ENCODE peak calls at places on chromosomes 4 and X, in five cellular contexts. G, D, W, A and E are unnamed samples.

GRCh38 chr4:169682360-169683047 is 62.1 kb downstream of the CLCN3 start:
- DNase-seq in G (no peak), D (no peak), W (no peak), A (no peak), E (no peak)

GRCh38 chr4:30610361-30610760 is 109.8 kb upstream of the PCDH7 start:
- DNase-seq in G (no peak), D (no peak), W (no peak), A (peak; percentile 18), E (no peak)

GRCh38 chr4:99853993-99854392 is 37.4 kb downstream of the DAPP1 start:
- DNase-seq in G (no peak), D (no peak), W (no peak), A (no peak), E (no peak)

GRCh38 chrX:149074429-149074828 is 430.7 kb downstream of the IDS start:
- DNase-seq in G (no peak), D (no peak), W (no peak), A (peak; percentile 22), E (no peak)

GRCh38 chrX:68433155-68433980 is at the start of gene OPHN1:
- DNase-seq in G (peak; percentile 39), D (peak; percentile 71), W (peak; percentile 90), A (peak; percentile 71), E (peak; percentile 11)

GRCh38 chr4:67292649-67293048 is 252.7 kb downstream of the CENPC start:
- DNase-seq in G (no peak), D (no peak), W (no peak), A (no peak), E (no peak)

GRCh38 chr4:8512510-8512909 is 67.7 kb upstream of the GPR78 start:
- DNase-seq in G (no peak), D (no peak), W (no peak), A (no peak), E (no peak)

GRCh38 chr4:5037553-5038551 is 13.4 kb upstream of the STK32B start:
- DNase-seq in G (no peak), D (no peak), W (no peak), A (peak; percentile 92), E (no peak)

GRCh38 chr4:39066371-39066770 is 4.3 kb downstream of the KLHL5 start:
- DNase-seq in G (no peak), D (no peak), W (no peak), A (no peak), E (no peak)

GRCh38 chrX:45309801-45310200 is 109.1 kb upstream of the DIPK2B start:
- DNase-seq in G (no peak), D (no peak), W (no peak), A (no peak), E (no peak)

GRCh38 chr4:48081196-48081595 is 52.9 kb downstream of the TXK start:
- DNase-seq in G (no peak), D (no peak), W (no peak), A (no peak), E (no peak)

GRCh38 chrX:11648705-11649519 is 16.8 kb downstream of the ARHGAP6 start:
- DNase-seq in G (no peak), D (no peak), W (no peak), A (peak; percentile 72), E (no peak)

GRCh38 chrX:34521563-34521962 is 135.5 kb downstream of the TMEM47 start:
- DNase-seq in G (no peak), D (peak; percentile 39), W (no peak), A (peak; percentile 38), E (no peak)
- TF ChIP-seq CTCF in G (no peak), D (peak; percentile 16), W (no peak), A (peak; percentile 21), E (no peak)

GRCh38 chrX:140664939-140665338 is 44.6 kb upstream of the LINC00632 start:
- DNase-seq in G (no peak), D (no peak), W (no peak), A (peak; percentile 34), E (no peak)

DNA sequence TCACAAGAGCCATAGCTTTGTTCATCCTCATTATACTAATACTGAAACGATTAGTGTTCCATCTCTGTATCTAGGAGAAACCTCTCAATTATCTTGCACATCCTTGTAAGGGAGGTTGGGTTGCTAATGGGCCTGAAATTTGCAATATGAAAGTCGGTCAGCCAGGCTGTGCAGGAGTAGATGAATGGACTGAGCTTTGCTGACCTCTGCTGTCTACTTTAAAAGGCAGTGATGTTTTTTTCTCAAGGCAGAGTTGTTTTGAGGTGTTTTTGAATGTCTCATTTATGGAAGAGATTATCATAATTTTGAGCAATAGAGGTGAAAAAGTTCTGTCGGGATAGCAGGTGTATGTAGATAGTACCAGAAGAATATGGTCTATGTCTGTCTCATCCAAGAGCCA is 47.9 kb upstream of the LINC00632 start:
- DNase-seq in G (no peak), D (no peak), W (no peak), A (peak; percentile 11), E (no peak)
- TF ChIP-seq CTCF in G (peak; percentile 54), D (peak; percentile 44), W (no peak), A (no peak), E (peak; percentile 43)

GRCh38 chr4:128308986-128309385 is 21.4 kb upstream of the PGRMC2 start:
- DNase-seq in G (no peak), D (no peak), W (no peak), A (no peak), E (no peak)

GRCh38 chr4:128311659-128312392 is 24.2 kb upstream of the PGRMC2 start:
- DNase-seq in G (no peak), D (no peak), W (no peak), A (peak; percentile 54), E (no peak)

GRCh38 chr4:128306992-128307581 is 19.5 kb upstream of the PGRMC2 start:
- DNase-seq in G (no peak), D (no peak), W (no peak), A (no peak), E (no peak)

GRCh38 chr4:128309585-128309984 is 22.0 kb upstream of the PGRMC2 start:
- DNase-seq in G (no peak), D (no peak), W (no peak), A (no peak), E (no peak)

DNA sequence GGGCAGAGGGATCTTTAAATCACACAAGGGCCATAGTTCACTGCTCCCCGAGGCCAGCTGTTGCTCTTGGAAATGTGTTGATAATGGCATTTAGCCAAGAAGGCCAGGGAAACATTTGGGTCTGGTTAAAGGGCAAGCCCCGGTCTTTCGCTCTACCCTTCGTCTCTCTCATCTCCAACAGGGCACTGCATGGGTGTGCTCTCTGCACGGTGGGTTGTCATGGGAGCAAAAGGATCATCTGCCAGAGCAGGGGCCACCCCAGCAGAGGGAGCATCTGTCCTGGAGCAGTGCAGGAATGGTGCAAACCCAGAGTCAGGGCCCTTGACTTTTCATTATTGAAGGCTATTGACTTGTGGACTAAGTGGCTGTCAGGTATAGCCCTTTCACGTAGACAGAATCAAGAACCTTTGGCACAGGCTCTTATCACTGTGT is 22.7 kb upstream of the PGRMC2 start:
- DNase-seq in G (no peak), D (peak; percentile 51), W (no peak), A (no peak), E (no peak)
- TF ChIP-seq CTCF in G (no peak), D (peak; percentile 38), W (no peak), A (peak; percentile 10), E (peak; percentile 20)

GRCh38 chr4:6695660-6696581 is 2.2 kb downstream of the S100P start:
- DNase-seq in G (no peak), D (no peak), W (no peak), A (no peak), E (no peak)
- TF ChIP-seq CTCF in G (no peak), D (no peak), W (no peak), A (peak; percentile 3), E (no peak)

DNA sequence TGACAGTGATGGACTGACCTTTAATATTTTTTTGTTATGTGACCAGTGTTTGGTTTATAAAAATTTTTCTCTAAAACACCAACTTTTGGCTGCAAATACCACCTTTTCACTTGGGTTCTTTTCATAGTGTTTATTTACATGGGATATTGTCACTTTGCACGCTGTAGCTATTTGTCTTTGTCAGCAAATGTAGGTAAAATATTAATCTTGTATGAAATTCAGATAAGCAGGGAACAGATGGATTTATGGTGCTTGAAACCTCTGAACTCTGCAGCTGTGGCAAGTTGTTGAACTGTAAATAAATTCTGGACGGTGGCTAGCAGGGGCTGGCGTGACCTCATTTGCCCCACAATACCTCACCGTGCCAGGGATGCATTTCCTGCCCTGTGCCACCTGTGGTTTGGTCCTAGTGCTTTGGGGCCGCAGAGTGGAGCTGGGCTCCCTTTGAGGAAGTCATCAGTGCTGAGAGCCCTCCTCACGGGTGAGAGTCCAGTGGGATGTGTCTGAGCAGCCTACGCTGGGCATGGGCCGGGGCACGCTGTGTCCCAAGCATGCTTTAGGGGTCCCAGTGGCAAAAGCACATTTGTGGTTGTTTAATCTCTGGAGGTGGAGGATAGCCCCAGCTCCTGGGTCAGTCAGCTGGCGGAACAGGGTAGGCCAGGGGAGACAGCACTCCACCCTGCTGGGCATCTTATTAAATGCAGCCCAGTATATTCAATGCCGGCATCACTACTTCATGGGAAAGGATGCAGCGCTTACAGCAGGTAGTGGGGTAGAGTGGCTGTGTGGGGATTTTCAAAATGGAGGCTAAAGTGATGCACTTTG is 108.6 kb downstream of the TBL1X start:
- DNase-seq in G (no peak), D (peak; percentile 46), W (no peak), A (no peak), E (no peak)
- TF ChIP-seq CTCF in G (no peak), D (no peak), W (no peak), A (no peak), E (no peak)

GRCh38 chr4:173747537-173748257 is 217.7 kb upstream of the HAND2 start:
- DNase-seq in G (no peak), D (no peak), W (no peak), A (no peak), E (no peak)

GRCh38 chr4:173748353-173748752 is 218.3 kb upstream of the HAND2 start:
- DNase-seq in G (no peak), D (no peak), W (no peak), A (no peak), E (no peak)

GRCh38 chr4:173753408-173753807 is 223.4 kb upstream of the HAND2 start:
- DNase-seq in G (no peak), D (no peak), W (no peak), A (no peak), E (no peak)

GRCh38 chr4:173758132-173758531 is 228.1 kb upstream of the HAND2 start:
- DNase-seq in G (no peak), D (no peak), W (no peak), A (no peak), E (no peak)

DNA sequence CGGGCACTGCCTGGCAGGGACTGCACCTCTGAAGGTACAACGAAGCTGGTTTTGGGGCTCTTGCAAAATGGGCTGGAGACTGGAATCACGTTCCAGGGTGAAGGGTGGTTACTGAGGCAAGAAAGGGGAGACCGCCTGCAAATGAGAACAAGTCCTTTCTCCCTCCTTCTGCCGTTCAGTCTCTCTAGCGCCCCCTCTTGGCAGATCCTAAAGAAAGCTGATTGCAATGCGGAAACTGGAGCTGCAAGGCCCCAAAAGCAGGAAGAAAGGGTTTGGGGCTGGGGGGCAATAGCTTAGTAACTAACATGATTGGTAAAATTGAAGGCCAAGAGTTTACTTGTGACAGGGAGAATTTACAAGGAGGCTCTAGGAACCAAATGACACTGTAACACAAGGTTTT is 222.6 kb upstream of the HAND2 start:
- DNase-seq in G (peak; percentile 50), D (peak; percentile 89), W (no peak), A (no peak), E (no peak)
- TF ChIP-seq CTCF in G (peak; percentile 59), D (peak; percentile 80), W (no peak), A (no peak), E (peak; percentile 66)

DNA sequence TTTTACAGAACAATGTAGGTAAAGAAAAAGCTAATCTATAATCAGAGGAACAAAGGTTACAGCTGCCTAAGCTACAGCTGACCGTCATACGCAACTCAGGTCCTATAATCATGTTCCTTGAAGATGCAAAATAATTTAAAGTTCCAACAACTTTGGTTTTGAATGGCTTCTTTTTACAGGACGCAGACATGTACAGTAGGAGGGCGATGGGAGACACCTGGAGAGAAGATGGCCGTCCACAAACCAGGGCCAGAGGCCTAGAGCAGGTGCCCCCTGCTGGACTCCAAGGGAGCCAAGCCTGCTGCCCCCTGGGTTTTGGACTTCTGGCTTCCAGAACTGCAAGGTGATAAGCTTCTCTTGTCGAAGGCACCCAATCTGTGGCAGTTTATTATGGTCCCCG is 10.6 kb downstream of the HGFAC start:
- DNase-seq in G (no peak), D (no peak), W (no peak), A (no peak), E (no peak)
- TF ChIP-seq CTCF in G (peak; percentile 45), D (peak; percentile 88), W (no peak), A (peak; percentile 12), E (peak; percentile 2)